ENCODE peak calls at places on chromosomes 16 and 17, in six cellular contexts. Y is fibroblast of lung, A is NCI-H748 treated with DMSO at 0.1 percent for 48 hours, E is lower leg skin, J is iris pigment epithelial cell, K is NCI-H1105 treated with DMSO at 0.1 percent for 48 hours. M is an unnamed sample.

GRCh38 chr17:63398680-63399079 is 47.4 kb downstream of the CYB561 start:
- DNase-seq in K (no peak), Y (no peak), A (no peak), E (no peak), J (no peak), M (peak; percentile 29)

GRCh38 chr17:6713918-6714271 is 726 bp upstream of the SLC13A5 start:
- DNase-seq in K (no peak), J (no peak), A (no peak), Y (no peak), E (no peak), M (no peak)

GRCh38 chr17:1724869-1725641 is 551 bp downstream of the WDR81 start:
- DNase-seq in Y (no peak), A (no peak), E (no peak), J (no peak), K (no peak), M (no peak)

GRCh38 chr17:31594416-31594815 is 202.9 kb downstream of the RAB11FIP4 start:
- DNase-seq in Y (no peak), J (no peak), K (no peak), A (no peak), E (no peak), M (no peak)

GRCh38 chr17:73293031-73293430 is 18.8 kb downstream of the CDC42EP4 start:
- DNase-seq in Y (no peak), K (no peak), A (no peak), J (no peak), E (no peak), M (no peak)

GRCh38 chr16:30977502-30977901 is 7.5 kb upstream of the HSD3B7 start:
- DNase-seq in K (no peak), A (no peak), J (no peak), E (no peak), Y (no peak), M (no peak)

GRCh38 chr17:38786372-38786771 is 13.0 kb downstream of the PIP4K2B start:
- DNase-seq in Y (no peak), K (no peak), J (no peak), A (no peak), E (no peak), M (no peak)

GRCh38 chr17:17702821-17703607 is 21.8 kb downstream of the RAI1 start:
- DNase-seq in A (no peak), Y (no peak), E (no peak), J (no peak), K (no peak), M (no peak)

GRCh38 chr17:17892009-17892408 is 55.2 kb upstream of the SREBF1 start:
- DNase-seq in J (no peak), E (no peak), K (no peak), A (no peak), Y (no peak), M (no peak)

M was measured in IMR-90.